ENCODE peak calls at places on chromosomes 2 and 18, in four cellular contexts. One of them, this sample, is unnamed.

GRCh38 chr2:96369186-96369585 is 33.6 kb downstream of the NCAPH start:
- DNase-seq in SK-MEL-5: no peak
- DNase-seq in fibroblast of mammary gland: no peak
- DNase-seq in GM12864: no peak
- DNase-seq in this sample: no peak

GRCh38 chr2:42025151-42025582 is 22.7 kb upstream of the PKDCC start:
- DNase-seq in SK-MEL-5: no peak
- DNase-seq in fibroblast of mammary gland: peak
- DNase-seq in GM12864: no peak
- DNase-seq in this sample: no peak

GRCh38 chr2:236061899-236062298 is 106.3 kb downstream of the GBX2 start:
- DNase-seq in SK-MEL-5: no peak
- DNase-seq in fibroblast of mammary gland: no peak
- DNase-seq in GM12864: no peak
- DNase-seq in this sample: no peak

GRCh38 chr2:228917195-228917594 is 353.9 kb downstream of the PID1 start:
- DNase-seq in SK-MEL-5: no peak
- DNase-seq in fibroblast of mammary gland: peak
- DNase-seq in GM12864: no peak
- DNase-seq in this sample: no peak

GRCh38 chr18:22871809-22872525 is 61.2 kb upstream of the RBBP8 start:
- DNase-seq in SK-MEL-5: no peak
- DNase-seq in fibroblast of mammary gland: peak
- DNase-seq in GM12864: no peak
- DNase-seq in this sample: no peak

GRCh38 chr2:37893327-37893726 is 31.8 kb upstream of the RMDN2 start:
- DNase-seq in SK-MEL-5: no peak
- DNase-seq in fibroblast of mammary gland: no peak
- DNase-seq in GM12864: no peak
- DNase-seq in this sample: no peak

GRCh38 chr2:239589270-239589825 is 188.5 kb upstream of the HDAC4 start:
- DNase-seq in SK-MEL-5: no peak
- DNase-seq in fibroblast of mammary gland: no peak
- DNase-seq in GM12864: no peak
- DNase-seq in this sample: no peak

GRCh38 chr2:157592983-157593382 is 35.7 kb downstream of the ACVR1C start:
- DNase-seq in SK-MEL-5: peak
- DNase-seq in fibroblast of mammary gland: peak
- DNase-seq in GM12864: no peak
- DNase-seq in this sample: no peak

GRCh38 chr18:67568166-67568565 is 51.6 kb upstream of the DSEL start:
- DNase-seq in SK-MEL-5: no peak
- DNase-seq in fibroblast of mammary gland: peak
- DNase-seq in GM12864: no peak
- DNase-seq in this sample: no peak

GRCh38 chr2:149314687-149315086 is 15.7 kb upstream of the LYPD6 start:
- DNase-seq in SK-MEL-5: no peak
- DNase-seq in fibroblast of mammary gland: no peak
- DNase-seq in GM12864: no peak
- DNase-seq in this sample: no peak

GRCh38 chr2:81195017-81195773 is 890.6 kb upstream of the LRRTM1 start:
- DNase-seq in SK-MEL-5: no peak
- DNase-seq in fibroblast of mammary gland: no peak
- DNase-seq in GM12864: no peak
- DNase-seq in this sample: no peak

GRCh38 chr18:35491689-35492077 is 6.1 kb downstream of the INO80C start:
- DNase-seq in SK-MEL-5: no peak
- DNase-seq in fibroblast of mammary gland: no peak
- DNase-seq in GM12864: no peak
- DNase-seq in this sample: no peak

GRCh38 chr2:63613391-63613901 is 24.7 kb downstream of the MDH1 start:
- DNase-seq in SK-MEL-5: no peak
- DNase-seq in fibroblast of mammary gland: no peak
- DNase-seq in GM12864: no peak
- DNase-seq in this sample: no peak

GRCh38 chr2:232026941-232027340 is 65.4 kb downstream of the DIS3L2 start:
- DNase-seq in SK-MEL-5: no peak
- DNase-seq in fibroblast of mammary gland: no peak
- DNase-seq in GM12864: peak
- DNase-seq in this sample: no peak

GRCh38 chr2:188974184-188974583 is at the start of gene COL3A1:
- DNase-seq in SK-MEL-5: no peak
- DNase-seq in fibroblast of mammary gland: peak
- DNase-seq in GM12864: no peak
- DNase-seq in this sample: no peak

GRCh38 chr2:17835511-17835910 is 19.3 kb downstream of the MSGN1 start:
- DNase-seq in SK-MEL-5: no peak
- DNase-seq in fibroblast of mammary gland: no peak
- DNase-seq in GM12864: no peak
- DNase-seq in this sample: no peak

GRCh38 chr2:164954954-164955701 is at the start of gene SLC38A11:
- DNase-seq in SK-MEL-5: no peak
- DNase-seq in fibroblast of mammary gland: peak
- DNase-seq in GM12864: no peak
- DNase-seq in this sample: no peak

GRCh38 chr2:27724191-27724590 is 47.3 kb upstream of the MRPL33 start:
- DNase-seq in SK-MEL-5: no peak
- DNase-seq in fibroblast of mammary gland: no peak
- DNase-seq in GM12864: no peak
- DNase-seq in this sample: no peak

GRCh38 chr2:28680657-28681056 is 71.0 kb upstream of the PPP1CB start:
- DNase-seq in SK-MEL-5: no peak
- DNase-seq in fibroblast of mammary gland: no peak
- DNase-seq in GM12864: no peak
- DNase-seq in this sample: no peak

GRCh38 chr18:53380063-53380639 is 844.3 kb downstream of the MBD2 start:
- DNase-seq in SK-MEL-5: peak
- DNase-seq in fibroblast of mammary gland: peak
- DNase-seq in GM12864: peak
- DNase-seq in this sample: no peak

GRCh38 chr2:43803113-43803512 is 29.3 kb downstream of the DYNC2LI1 start:
- DNase-seq in SK-MEL-5: no peak
- DNase-seq in fibroblast of mammary gland: peak
- DNase-seq in GM12864: no peak
- DNase-seq in this sample: no peak

GRCh38 chr2:157087373-157088005 is 170.0 kb upstream of the GALNT5 start:
- DNase-seq in SK-MEL-5: no peak
- DNase-seq in fibroblast of mammary gland: peak
- DNase-seq in GM12864: no peak
- DNase-seq in this sample: no peak

GRCh38 chr2:133817680-133818566 is 249.7 kb upstream of the NCKAP5 start:
- DNase-seq in SK-MEL-5: no peak
- DNase-seq in fibroblast of mammary gland: peak
- DNase-seq in GM12864: no peak
- DNase-seq in this sample: no peak

GRCh38 chr18:51301376-51301775 is 103.9 kb upstream of the MEX3C start:
- DNase-seq in SK-MEL-5: no peak
- DNase-seq in fibroblast of mammary gland: no peak
- DNase-seq in GM12864: no peak
- DNase-seq in this sample: no peak

GRCh38 chr18:74281639-74282358 is 10.0 kb downstream of the CYB5A start:
- DNase-seq in SK-MEL-5: no peak
- DNase-seq in fibroblast of mammary gland: peak
- DNase-seq in GM12864: no peak
- DNase-seq in this sample: no peak

This sample was measured in GDM1.